ENCODE peak calls at places on chromosomes 3 and 15, in seven cellular contexts. W is T1000; B is activated T-helper 1 cell treated with anti-CD3 and anti-CD28 coated beads, Interleukin-2, amount 50 U/mL, for 16 hours; G is astrocyte of the spinal cord; P is DMS 273 treated with DMSO at 0.1 percent for 48 hours; H is CD4-positive, CD25-positive, alpha-beta regulatory T cell; V is kidney tubule cell. U is an unnamed sample.

GRCh38 chr3:152260026-152260425 is 8.7 kb upstream of the MBNL1 start:
- DNase-seq in B (no peak), P (no peak), G (peak; percentile 45), H (no peak), V (peak; percentile 32), W (no peak), U (no peak)

GRCh38 chr15:28004143-28005003 is 94.7 kb downstream of the OCA2 start:
- DNase-seq in W (no peak), V (no peak), B (no peak), G (no peak), H (no peak), P (no peak), U (no peak)

GRCh38 chr3:57733790-57734189 is 22.3 kb upstream of the SLMAP start:
- DNase-seq in G (no peak), B (no peak), V (peak; percentile 51), P (no peak), W (no peak), H (no peak), U (no peak)

GRCh38 chr3:119177321-119177720 is 3.9 kb downstream of the UPK1B start:
- DNase-seq in H (no peak), W (no peak), P (no peak), G (no peak), V (no peak), B (no peak), U (no peak)

GRCh38 chr15:55126111-55126510 is 70.6 kb downstream of the RSL24D1 start:
- DNase-seq in G (no peak), W (no peak), V (no peak), B (no peak), P (no peak), H (no peak), U (no peak)

GRCh38 chr15:69450968-69451695 is 1.5 kb upstream of the RPLP1 start:
- DNase-seq in G (no peak), B (no peak), H (no peak), V (no peak), W (no peak), P (no peak), U (no peak)

GRCh38 chr3:100429187-100429586 is 27.8 kb downstream of the LNP1 start:
- DNase-seq in H (no peak), G (no peak), V (no peak), W (no peak), P (no peak), B (no peak), U (no peak)

GRCh38 chr3:182331356-182331755 is 461.9 kb upstream of the ATP11B start:
- DNase-seq in W (no peak), G (no peak), V (peak; percentile 19), P (no peak), H (no peak), B (no peak), U (no peak)

GRCh38 chr15:58770519-58770856 is 614 bp upstream of the MINDY2 start:
- DNase-seq in H (no peak), G (peak; percentile 95), P (peak; percentile 27), B (no peak), W (peak; percentile 60), V (no peak), U (no peak)

GRCh38 chr3:51704511-51704950 is 2.3 kb upstream of the GRM2 start:
- DNase-seq in B (no peak), V (no peak), P (no peak), W (no peak), G (no peak), H (no peak), U (peak; percentile 59)

GRCh38 chr3:133159498-133160475 is 121.6 kb downstream of the TMEM108 start:
- DNase-seq in B (no peak), P (no peak), G (no peak), V (no peak), W (no peak), H (no peak), U (no peak)

GRCh38 chr15:70523634-70524033 is 239.7 kb downstream of the UACA start:
- DNase-seq in B (no peak), H (no peak), W (no peak), G (no peak), V (no peak), P (no peak), U (no peak)

GRCh38 chr15:41281236-41281635 is 50.2 kb downstream of the CHP1 start:
- DNase-seq in H (no peak), P (no peak), V (peak; percentile 72), W (peak; percentile 11), B (no peak), G (peak; percentile 89), U (no peak)

GRCh38 chr15:89338036-89338435 is 3.4 kb upstream of the POLG start:
- DNase-seq in H (no peak), B (no peak), G (no peak), V (no peak), W (no peak), P (no peak), U (no peak)

GRCh38 chr15:80234883-80235282 is 17.1 kb downstream of the CTXND1 start:
- DNase-seq in B (no peak), H (no peak), V (peak; percentile 37), P (no peak), G (no peak), W (no peak), U (no peak)

GRCh38 chr3:172096881-172097420 is 57.6 kb downstream of the FNDC3B start:
- DNase-seq in V (peak; percentile 20), G (peak; percentile 76), W (no peak), P (no peak), H (no peak), B (no peak), U (no peak)

GRCh38 chr15:33735637-33736247 is 232.6 kb upstream of the CHRM5 start:
- DNase-seq in P (no peak), H (no peak), G (peak; percentile 40), W (no peak), B (no peak), V (peak; percentile 42), U (no peak)

GRCh38 chr3:69161587-69162196 is 39.3 kb upstream of the LMOD3 start:
- DNase-seq in B (no peak), P (no peak), H (peak; percentile 13), G (peak; percentile 50), W (peak; percentile 7), V (peak; percentile 58), U (peak; percentile 5)

GRCh38 chr3:12436514-12437222 is 47.6 kb upstream of the TSEN2 start:
- DNase-seq in B (no peak), V (no peak), H (no peak), G (peak; percentile 66), W (no peak), P (no peak), U (no peak)

GRCh38 chr3:107450254-107450653 is 72.5 kb upstream of the BBX start:
- DNase-seq in B (no peak), W (peak; percentile 11), P (no peak), G (peak; percentile 6), V (peak; percentile 60), H (no peak), U (no peak)

GRCh38 chr3:126117786-126118185 is 33.9 kb upstream of the SLC41A3 start:
- DNase-seq in P (no peak), G (no peak), V (no peak), B (no peak), W (no peak), H (no peak), U (no peak)

GRCh38 chr3:63921741-63922482 is 9.7 kb upstream of the SCAANT1 start:
- DNase-seq in W (no peak), P (no peak), H (no peak), G (no peak), V (peak; percentile 60), B (no peak), U (no peak)

GRCh38 chr3:50264964-50265485 is 3.9 kb upstream of the SEMA3B start:
- DNase-seq in B (no peak), V (peak; percentile 93), W (no peak), G (no peak), P (no peak), H (no peak), U (no peak)

GRCh38 chr15:76178321-76178720 is 118.5 kb downstream of the TMEM266 start:
- DNase-seq in B (no peak), H (no peak), W (no peak), G (no peak), V (no peak), P (no peak), U (no peak)

GRCh38 chr15:64355559-64356442 is at the start of gene CSNK1G1:
- DNase-seq in B (peak; percentile 78), W (peak; percentile 90), V (peak; percentile 98), P (peak; percentile 94), H (peak; percentile 93), G (peak; percentile 99), U (peak; percentile 94)

GRCh38 chr3:197024881-197025735 is 4.5 kb downstream of the MELTF start:
- DNase-seq in P (no peak), V (no peak), H (no peak), W (no peak), G (no peak), B (no peak), U (no peak)

GRCh38 chr3:168457973-168458539 is 362.3 kb upstream of the GOLIM4 start:
- DNase-seq in B (no peak), P (no peak), V (no peak), H (no peak), G (no peak), W (no peak), U (no peak)

GRCh38 chr3:136919799-136920580 is 37.8 kb upstream of the IL20RB start:
- DNase-seq in G (no peak), V (no peak), B (no peak), W (no peak), H (peak; percentile 14), P (no peak), U (no peak)

GRCh38 chr3:194806991-194807685 is 121.5 kb downstream of the FAM43A start:
- DNase-seq in P (no peak), V (no peak), H (no peak), B (no peak), G (no peak), W (no peak), U (no peak)

GRCh38 chr3:157248590-157249425 is 88.9 kb upstream of the CCNL1 start:
- DNase-seq in P (peak; percentile 53), B (no peak), W (no peak), V (peak; percentile 76), H (no peak), G (peak; percentile 93), U (no peak)

U was measured in dorsolateral prefrontal cortex.